ENCODE peak calls at places on chromosomes 12 and 14, in four cellular contexts. V, X, L and R are unnamed samples.

GRCh38 chr14:52175982-52176502 is 91.5 kb upstream of the PTGDR start:
- DNase-seq in V (no peak), X (no peak), L (peak), R (peak)

GRCh38 chr12:45671254-45671653 is 58.3 kb upstream of the ARID2 start:
- DNase-seq in X (no peak), V (no peak), L (no peak), R (no peak)

GRCh38 chr14:77260631-77261030 is 10.4 kb downstream of the NGB start:
- DNase-seq in V (no peak), X (no peak), L (no peak), R (no peak)

GRCh38 chr12:46500673-46501072 is 128.1 kb upstream of the SLC38A2 start:
- DNase-seq in L (no peak), X (no peak), V (no peak), R (no peak)

GRCh38 chr12:27879708-27880107 is 92.8 kb downstream of the PTHLH start:
- DNase-seq in V (no peak), X (no peak), L (no peak), R (no peak)

GRCh38 chr12:112801055-112801454 is 9.5 kb downstream of the RPH3A start:
- DNase-seq in X (no peak), L (no peak), V (no peak), R (no peak)

GRCh38 chr14:61537567-61538463 is 157.5 kb upstream of the HIF1A start:
- DNase-seq in L (peak), X (no peak), V (peak), R (no peak)

GRCh38 chr12:7787574-7788315 is 1.5 kb upstream of the NANOG start:
- DNase-seq in X (no peak), L (no peak), V (no peak), R (no peak)

GRCh38 chr12:126782083-126782482 is 1484.9 kb upstream of the TMEM132C start:
- DNase-seq in X (no peak), L (no peak), V (no peak), R (no peak)